ENCODE peak calls at places on chromosomes 5 and 9, in eight cellular contexts. E is glutamatergic neuron, C is pancreas, K is GM12865, M is IMR-90, R is left ventricle myocardium inferior, L is AG04449, O is endodermal cell. D is an unnamed sample.

GRCh38 chr5:6631441-6631840 is 1.4 kb downstream of the NSUN2 start:
- DNase-seq in E (no peak), C (no peak), K (no peak), M (no peak), R (no peak), L (no peak), O (no peak), D (no peak)

GRCh38 chr5:132489871-132490483 is 596 bp downstream of the IRF1 start:
- DNase-seq in E (no peak), C (peak; percentile 81), K (peak; percentile 72), M (peak; percentile 43), R (peak; percentile 66), L (no peak), O (peak; percentile 75), D (no peak)

GRCh38 chr5:150261231-150261630 is 28.3 kb downstream of the CAMK2A start:
- DNase-seq in E (no peak), C (no peak), K (no peak), M (peak; percentile 52), R (no peak), L (no peak), O (no peak), D (no peak)

GRCh38 chr9:69865986-69866385 is 45.4 kb downstream of the CFAP95 start:
- DNase-seq in E (no peak), C (no peak), K (no peak), M (peak; percentile 80), R (no peak), L (no peak), O (no peak), D (no peak)

GRCh38 chr5:40796487-40796889 is 1.7 kb downstream of the PRKAA1 start:
- DNase-seq in E (no peak), C (no peak), K (no peak), M (peak; percentile 77), R (no peak), L (no peak), O (no peak), D (no peak)

GRCh38 chr9:137310190-137311052 is 8.3 kb upstream of the NRARP start:
- DNase-seq in E (peak; percentile 55), C (peak; percentile 82), K (no peak), M (no peak), R (peak; percentile 12), L (no peak), O (peak; percentile 71), D (no peak)

GRCh38 chr5:124343451-124343867 is 403.0 kb downstream of the ZNF608 start:
- DNase-seq in E (no peak), C (no peak), K (no peak), M (peak; percentile 95), R (no peak), L (peak; percentile 71), O (no peak), D (no peak)

GRCh38 chr5:107425541-107426031 is 245.2 kb downstream of the EFNA5 start:
- DNase-seq in E (no peak), C (no peak), K (no peak), M (peak; percentile 80), R (no peak), L (peak; percentile 54), O (no peak), D (no peak)

GRCh38 chr5:180090098-180090768 is 18.7 kb upstream of the RNF130 start:
- DNase-seq in E (peak; percentile 87), C (peak; percentile 93), K (peak; percentile 35), M (peak; percentile 59), R (peak; percentile 77), L (no peak), O (peak; percentile 97), D (no peak)

GRCh38 chr5:120604898-120605297 is 140.8 kb downstream of the PRR16 start:
- DNase-seq in E (no peak), C (no peak), K (no peak), M (peak; percentile 94), R (no peak), L (peak; percentile 92), O (no peak), D (no peak)

GRCh38 chr9:78365979-78366697 is 69.2 kb downstream of the PSAT1 start:
- DNase-seq in E (no peak), C (no peak), K (no peak), M (peak; percentile 39), R (no peak), L (no peak), O (no peak), D (no peak)

GRCh38 chr9:75088646-75089368 is 493 bp downstream of the OSTF1 start:
- DNase-seq in E (peak; percentile 41), C (peak; percentile 65), K (peak; percentile 70), M (peak; percentile 68), R (peak; percentile 74), L (no peak), O (peak; percentile 74), D (no peak)

GRCh38 chr9:93094294-93095204 is 1.5 kb upstream of the CARD19 start:
- DNase-seq in E (peak; percentile 18), C (peak; percentile 62), K (peak; percentile 82), M (no peak), R (peak; percentile 59), L (no peak), O (peak; percentile 57), D (peak; percentile 37)

GRCh38 chr9:88355166-88355565 is 33.1 kb upstream of the SPIN1 start:
- DNase-seq in E (no peak), C (no peak), K (no peak), M (peak; percentile 31), R (no peak), L (no peak), O (no peak), D (no peak)

GRCh38 chr9:110602281-110602680 is 22.7 kb upstream of the SVEP1 start:
- DNase-seq in E (no peak), C (no peak), K (no peak), M (no peak), R (no peak), L (no peak), O (peak; percentile 66), D (no peak)

GRCh38 chr5:74141053-74141452 is 499.5 kb downstream of the ENC1 start:
- DNase-seq in E (no peak), C (no peak), K (no peak), M (peak; percentile 79), R (no peak), L (peak; percentile 12), O (no peak), D (no peak)

GRCh38 chr9:107737987-107738743 is 248.6 kb upstream of the KLF4 start:
- DNase-seq in E (no peak), C (no peak), K (peak; percentile 41), M (peak; percentile 95), R (peak; percentile 61), L (no peak), O (no peak), D (no peak)

GRCh38 chr9:2765250-2765880 is 48.1 kb downstream of the KCNV2 start:
- DNase-seq in E (no peak), C (no peak), K (no peak), M (no peak), R (no peak), L (no peak), O (peak; percentile 67), D (no peak)

DNA sequence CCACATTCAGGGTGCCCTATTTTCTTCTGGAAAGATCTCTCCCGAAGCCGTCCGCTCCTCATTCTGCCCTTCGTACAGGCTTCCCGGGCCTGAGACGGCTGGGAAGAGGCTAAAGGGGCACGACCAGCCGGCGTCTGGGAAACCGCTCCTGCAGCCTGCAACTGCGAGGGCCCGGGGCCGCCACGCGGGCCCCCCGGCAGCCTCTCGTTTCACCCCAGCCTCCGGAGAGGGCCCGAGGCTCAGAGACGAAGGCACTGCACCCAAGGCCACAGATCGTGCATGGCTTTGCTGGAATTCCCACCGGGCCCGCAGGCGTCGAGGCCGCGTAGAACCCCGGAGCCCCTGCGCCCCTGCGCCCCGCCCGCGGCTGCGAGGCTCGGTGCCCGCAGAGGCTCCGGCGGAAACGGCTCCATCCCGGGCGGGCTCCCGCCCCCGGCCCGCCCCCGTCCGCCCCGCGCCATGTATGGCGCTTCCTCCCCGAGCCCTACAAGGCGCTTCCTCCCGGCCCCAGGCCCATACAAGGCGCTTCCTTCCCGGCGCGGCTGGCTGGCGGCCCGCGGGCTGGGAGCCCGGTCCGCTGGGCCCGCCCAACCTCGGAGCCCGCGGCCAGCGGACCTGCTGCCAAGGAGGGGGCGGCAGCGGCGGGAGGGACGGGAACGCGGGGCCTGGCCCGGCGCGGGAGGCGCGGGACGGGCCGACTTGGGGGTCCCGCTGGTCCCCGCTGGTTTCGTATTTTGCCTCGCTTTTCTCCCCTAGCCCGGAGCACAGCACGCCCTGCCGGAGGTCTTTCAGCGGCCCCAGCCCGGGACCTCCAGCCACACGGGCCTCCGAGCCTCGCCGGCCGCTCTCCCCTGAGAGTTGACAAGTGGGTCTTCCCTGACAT is 26.6 kb downstream of the EGR1 start:
- DNase-seq in E (peak; percentile 60), C (peak; percentile 95), K (peak; percentile 89), M (peak; percentile 91), R (peak; percentile 92), L (no peak), O (peak; percentile 89), D (no peak)
- TF ChIP-seq CTCF in E (no peak), C (no peak), K (no peak), M (no peak), R (no peak), L (no peak), O (no peak), D (no peak)

GRCh38 chr5:1270426-1270825 is 24.4 kb downstream of the TERT start:
- DNase-seq in E (no peak), C (no peak), K (no peak), M (no peak), R (no peak), L (no peak), O (no peak), D (no peak)
- TF ChIP-seq CTCF in E (no peak), C (no peak), K (no peak), M (no peak), R (no peak), L (no peak), O (no peak), D (no peak)

DNA sequence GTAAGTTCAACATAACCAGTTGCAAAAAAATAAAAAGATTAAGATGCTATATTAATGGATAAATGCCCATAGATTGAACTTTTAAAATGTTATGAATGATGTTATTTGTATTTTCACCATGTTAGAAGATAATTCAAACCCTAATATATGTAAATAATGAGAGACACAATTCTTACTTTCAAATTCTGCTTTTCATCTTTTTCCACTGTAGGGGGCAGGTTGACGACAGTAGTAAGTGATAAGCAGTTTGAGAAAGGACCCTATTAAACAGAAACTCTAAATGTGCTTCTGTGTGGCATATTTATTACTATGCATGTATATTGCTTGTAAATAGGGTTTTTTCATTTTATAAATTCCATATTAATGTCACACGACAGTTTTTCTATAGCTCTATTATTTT is 591.1 kb downstream of the SEMA5A start:
- DNase-seq in E (no peak), C (no peak), K (no peak), M (no peak), R (no peak), L (no peak), O (no peak), D (no peak)
- TF ChIP-seq CTCF in E (no peak), C (no peak), K (no peak), M (peak; percentile 19), R (peak; percentile 10), L (no peak), O (peak; percentile 52), D (no peak)

DNA sequence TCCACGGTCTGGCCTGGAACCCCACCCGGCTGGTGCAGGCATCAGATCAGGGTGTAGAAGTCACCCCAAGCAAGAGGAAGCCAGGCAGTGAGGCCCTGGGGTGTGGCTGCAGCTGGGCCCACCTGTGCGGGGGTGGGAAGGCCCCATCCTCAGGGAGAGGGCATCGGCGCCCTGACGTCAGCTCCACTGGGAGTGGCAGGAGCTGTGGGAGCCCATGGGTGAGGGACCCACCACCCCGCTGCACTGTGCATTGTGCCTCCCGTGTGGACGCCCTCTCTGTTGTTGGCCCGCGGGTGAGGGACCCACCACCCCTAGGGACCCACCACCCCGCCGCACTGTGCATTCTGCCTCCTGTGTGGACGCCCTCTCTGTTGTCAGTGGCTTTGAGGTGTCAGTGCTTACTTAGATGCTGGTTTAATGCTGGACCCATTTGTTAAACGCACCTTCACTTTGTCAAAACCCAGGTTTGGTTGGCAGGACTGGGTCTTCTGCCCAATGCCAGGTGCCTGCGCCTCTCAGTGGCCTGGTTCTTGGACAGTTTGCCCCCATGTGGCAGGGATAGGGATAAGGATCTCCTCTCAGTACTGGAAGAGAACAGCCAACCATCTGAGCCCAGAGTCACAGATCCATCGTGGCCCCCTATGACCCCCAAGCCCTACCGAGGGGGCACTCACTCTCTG is 6.9 kb upstream of the EXOC3 start:
- DNase-seq in E (peak; percentile 24), C (no peak), K (peak; percentile 43), M (peak; percentile 30), R (no peak), L (no peak), O (peak; percentile 72), D (no peak)
- TF ChIP-seq CTCF in E (no peak), C (no peak), K (peak; percentile 25), M (peak; percentile 50), R (no peak), L (peak; percentile 58), O (peak; percentile 66), D (no peak)